ENCODE peak calls at places on chromosome 2, in five cellular contexts. O, H, M, N and D are unnamed samples.

GRCh38 chr2:86793752-86794151 is 3.0 kb upstream of the CD8A start:
- DNase-seq in O (no peak), H (no peak), N (no peak), M (no peak), D (no peak)

GRCh38 chr2:214069254-214069653 is 341.6 kb upstream of the VWC2L start:
- DNase-seq in N (no peak), M (peak), O (no peak), H (no peak), D (peak)

GRCh38 chr2:20040489-20041172 is 10.8 kb downstream of the LAPTM4A start:
- DNase-seq in O (no peak), N (no peak), H (no peak), M (peak), D (no peak)

GRCh38 chr2:40725950-40726349 is 274.1 kb upstream of the SLC8A1 start:
- DNase-seq in N (no peak), O (peak), H (no peak), M (no peak), D (no peak)

GRCh38 chr2:190972213-190972612 is 41.8 kb downstream of the STAT1 start:
- DNase-seq in M (no peak), N (no peak), H (no peak), O (no peak), D (no peak)

GRCh38 chr2:179373826-179374225 is 109.2 kb upstream of the SESTD1 start:
- DNase-seq in N (no peak), O (no peak), M (no peak), H (no peak), D (no peak)

GRCh38 chr2:38581193-38582147 is 21.3 kb downstream of the HNRNPLL start:
- DNase-seq in H (peak), N (no peak), M (peak), O (peak), D (peak)

GRCh38 chr2:231364961-231365810 is 30.3 kb upstream of the B3GNT7 start:
- DNase-seq in N (no peak), O (peak), H (no peak), M (peak), D (peak)

GRCh38 chr2:207530160-207531023 is 630 bp downstream of the CREB1 start:
- DNase-seq in H (peak), M (peak), N (peak), O (no peak), D (peak)

GRCh38 chr2:162243305-162243693 is at the start of gene FAP:
- DNase-seq in N (no peak), O (no peak), H (peak), M (peak), D (no peak)

GRCh38 chr2:121080013-121080772 is 204.8 kb downstream of the TFCP2L1 start:
- DNase-seq in M (peak), N (peak), O (no peak), H (peak), D (peak)

GRCh38 chr2:69911985-69912563 is 2.8 kb upstream of the MXD1 start:
- DNase-seq in O (peak), H (peak), M (peak), N (no peak), D (no peak)

GRCh38 chr2:164722604-164723338 is 101.5 kb upstream of the GRB14 start:
- DNase-seq in H (no peak), M (peak), O (no peak), N (no peak), D (no peak)

GRCh38 chr2:161844845-161845244 is 220.6 kb downstream of the SLC4A10 start:
- DNase-seq in N (no peak), O (no peak), H (no peak), M (no peak), D (no peak)

GRCh38 chr2:218691234-218691633 is 19.3 kb downstream of the STK36 start:
- DNase-seq in H (no peak), N (no peak), M (peak), O (no peak), D (no peak)

GRCh38 chr2:156332452-156333273 is at the start of gene NR4A2:
- DNase-seq in O (peak), H (peak), N (peak), M (peak), D (peak)

GRCh38 chr2:233360771-233361176 is 6.5 kb downstream of the DGKD start:
- DNase-seq in H (peak), N (no peak), M (no peak), O (no peak), D (peak)

GRCh38 chr2:100641115-100641415 is 78.3 kb downstream of the PDCL3 start:
- DNase-seq in H (no peak), O (no peak), N (no peak), M (no peak), D (no peak)

GRCh38 chr2:237987263-237987662 is 20.4 kb downstream of the UBE2F start:
- DNase-seq in N (no peak), M (peak), H (no peak), O (no peak), D (peak)

GRCh38 chr2:11777066-11777782 is 30.8 kb downstream of the LPIN1 start:
- DNase-seq in N (no peak), M (no peak), H (no peak), O (no peak), D (peak)

GRCh38 chr2:108918941-108919341 is 70.1 kb downstream of the EDAR start:
- DNase-seq in O (no peak), M (no peak), H (no peak), N (no peak), D (no peak)

GRCh38 chr2:182186132-182186735 is 200.6 kb downstream of the PPP1R1C start:
- DNase-seq in N (no peak), H (peak), M (peak), O (peak), D (no peak)

GRCh38 chr2:32009479-32010256 is 1.1 kb downstream of the MEMO1 start:
- DNase-seq in O (no peak), N (peak), H (peak), M (peak), D (peak)

GRCh38 chr2:96531366-96531765 is 5.2 kb upstream of the ARID5A start:
- DNase-seq in H (no peak), M (no peak), O (no peak), N (no peak), D (no peak)

GRCh38 chr2:37026050-37026449 is 58.1 kb downstream of the HEATR5B start:
- DNase-seq in O (no peak), H (peak), M (peak), N (no peak), D (peak)

GRCh38 chr2:150621800-150622199 is 134.3 kb upstream of the RND3 start:
- DNase-seq in O (no peak), H (no peak), M (peak), N (no peak), D (no peak)

GRCh38 chr2:218033208-218033589 is 30.4 kb upstream of the TNS1 start:
- DNase-seq in H (peak), N (no peak), O (no peak), M (no peak), D (no peak)

GRCh38 chr2:217231212-217231611 is 371.3 kb upstream of the TNP1 start:
- DNase-seq in O (no peak), M (peak), N (no peak), H (no peak), D (no peak)